ENCODE peak calls at places on chromosomes 7 and 10, in four cellular contexts. One of them, this sample, is unnamed.

GRCh38 chr7:42380411-42380810 is 143.4 kb upstream of the GLI3 start:
- DNase-seq in tibial nerve: no peak
- DNase-seq in upper lobe of right lung: no peak
- DNase-seq in psoas muscle: no peak
- DNase-seq in this sample: no peak

GRCh38 chr7:100983451-100984187 is 14.3 kb downstream of the MUC12 start:
- DNase-seq in tibial nerve: no peak
- DNase-seq in upper lobe of right lung: no peak
- DNase-seq in psoas muscle: no peak
- DNase-seq in this sample: no peak

GRCh38 chr10:43390791-43391190 is 18.2 kb downstream of the HNRNPF start:
- DNase-seq in psoas muscle: no peak
- DNase-seq in upper lobe of right lung: no peak
- DNase-seq in tibial nerve: no peak
- DNase-seq in this sample: no peak

GRCh38 chr10:98314577-98315284 is 46.7 kb upstream of the LOXL4 start:
- DNase-seq in tibial nerve: peak
- DNase-seq in upper lobe of right lung: no peak
- DNase-seq in psoas muscle: peak
- DNase-seq in this sample: no peak

GRCh38 chr7:40437936-40438634 is 303.3 kb downstream of the SUGCT start:
- DNase-seq in psoas muscle: no peak
- DNase-seq in tibial nerve: no peak
- DNase-seq in upper lobe of right lung: no peak
- DNase-seq in this sample: no peak

GRCh38 chr7:47586925-47587324 is 5.0 kb upstream of the TNS3 start:
- DNase-seq in tibial nerve: no peak
- DNase-seq in psoas muscle: no peak
- DNase-seq in upper lobe of right lung: no peak
- DNase-seq in this sample: no peak

GRCh38 chr7:131621652-131622051 is 65.2 kb upstream of the PODXL start:
- DNase-seq in upper lobe of right lung: no peak
- DNase-seq in psoas muscle: no peak
- DNase-seq in tibial nerve: no peak
- DNase-seq in this sample: no peak

GRCh38 chr7:139727151-139727705 is 50.6 kb downstream of the HIPK2 start:
- DNase-seq in psoas muscle: no peak
- DNase-seq in upper lobe of right lung: no peak
- DNase-seq in tibial nerve: no peak
- DNase-seq in this sample: no peak

GRCh38 chr10:117346574-117346973 is 28.7 kb downstream of the PDZD8 start:
- DNase-seq in upper lobe of right lung: no peak
- DNase-seq in tibial nerve: no peak
- DNase-seq in psoas muscle: no peak
- DNase-seq in this sample: no peak

GRCh38 chr10:58356756-58357155 is 21.9 kb downstream of the UBE2D1 start:
- DNase-seq in upper lobe of right lung: no peak
- DNase-seq in psoas muscle: no peak
- DNase-seq in tibial nerve: no peak
- DNase-seq in this sample: no peak

GRCh38 chr7:68176974-68177373 is 1180.3 kb downstream of the TYW1 start:
- DNase-seq in upper lobe of right lung: no peak
- DNase-seq in tibial nerve: peak
- DNase-seq in psoas muscle: no peak
- DNase-seq in this sample: peak

GRCh38 chr7:14457567-14458453 is 444.7 kb downstream of the DGKB start:
- DNase-seq in upper lobe of right lung: peak
- DNase-seq in psoas muscle: peak
- DNase-seq in tibial nerve: peak
- DNase-seq in this sample: peak

GRCh38 chr10:22340362-22341189 is 4.7 kb upstream of the SPAG6 start:
- DNase-seq in psoas muscle: peak
- DNase-seq in upper lobe of right lung: peak
- DNase-seq in tibial nerve: peak
- DNase-seq in this sample: peak

GRCh38 chr7:93175219-93175618 is 27.0 kb upstream of the SAMD9L start:
- DNase-seq in tibial nerve: no peak
- DNase-seq in psoas muscle: no peak
- DNase-seq in upper lobe of right lung: no peak
- DNase-seq in this sample: no peak

GRCh38 chr10:23338886-23339285 is 5.7 kb downstream of the C10orf67 start:
- DNase-seq in psoas muscle: no peak
- DNase-seq in upper lobe of right lung: no peak
- DNase-seq in tibial nerve: no peak
- DNase-seq in this sample: no peak

GRCh38 chr7:158885624-158886023 is 29.3 kb downstream of the DYNC2I1 start:
- DNase-seq in upper lobe of right lung: no peak
- DNase-seq in psoas muscle: no peak
- DNase-seq in tibial nerve: no peak
- DNase-seq in this sample: no peak

GRCh38 chr7:17301491-17302101 is 3.1 kb downstream of the AHR start:
- DNase-seq in tibial nerve: peak
- DNase-seq in upper lobe of right lung: no peak
- DNase-seq in psoas muscle: no peak
- DNase-seq in this sample: peak

GRCh38 chr7:66110861-66111260 is 3.8 kb upstream of the CRCP start:
- DNase-seq in psoas muscle: no peak
- DNase-seq in upper lobe of right lung: no peak
- DNase-seq in tibial nerve: no peak
- DNase-seq in this sample: no peak

GRCh38 chr10:14383266-14383665 is 52.5 kb upstream of the FRMD4A start:
- DNase-seq in psoas muscle: no peak
- DNase-seq in tibial nerve: no peak
- DNase-seq in upper lobe of right lung: no peak
- DNase-seq in this sample: no peak

GRCh38 chr10:122541541-122542002 is 19.0 kb upstream of the DMBT1 start:
- DNase-seq in psoas muscle: no peak
- DNase-seq in upper lobe of right lung: no peak
- DNase-seq in tibial nerve: no peak
- DNase-seq in this sample: no peak
- TF ChIP-seq CTCF in psoas muscle: no peak
- TF ChIP-seq CTCF in upper lobe of right lung: no peak
- TF ChIP-seq CTCF in tibial nerve: no peak
- TF ChIP-seq CTCF in this sample: no peak

GRCh38 chr10:4509405-4509804 is 316.6 kb upstream of the AKR1E2 start:
- DNase-seq in psoas muscle: no peak
- DNase-seq in upper lobe of right lung: no peak
- DNase-seq in tibial nerve: no peak
- DNase-seq in this sample: no peak

GRCh38 chr10:4511559-4511958 is 314.4 kb upstream of the AKR1E2 start:
- DNase-seq in upper lobe of right lung: no peak
- DNase-seq in psoas muscle: no peak
- DNase-seq in tibial nerve: no peak
- DNase-seq in this sample: no peak

GRCh38 chr10:4515711-4516110 is 310.3 kb upstream of the AKR1E2 start:
- DNase-seq in psoas muscle: no peak
- DNase-seq in upper lobe of right lung: no peak
- DNase-seq in tibial nerve: no peak
- DNase-seq in this sample: no peak

GRCh38 chr10:4514445-4515108 is 311.4 kb upstream of the AKR1E2 start:
- DNase-seq in tibial nerve: peak
- DNase-seq in upper lobe of right lung: peak
- DNase-seq in psoas muscle: peak
- DNase-seq in this sample: peak

DNA sequence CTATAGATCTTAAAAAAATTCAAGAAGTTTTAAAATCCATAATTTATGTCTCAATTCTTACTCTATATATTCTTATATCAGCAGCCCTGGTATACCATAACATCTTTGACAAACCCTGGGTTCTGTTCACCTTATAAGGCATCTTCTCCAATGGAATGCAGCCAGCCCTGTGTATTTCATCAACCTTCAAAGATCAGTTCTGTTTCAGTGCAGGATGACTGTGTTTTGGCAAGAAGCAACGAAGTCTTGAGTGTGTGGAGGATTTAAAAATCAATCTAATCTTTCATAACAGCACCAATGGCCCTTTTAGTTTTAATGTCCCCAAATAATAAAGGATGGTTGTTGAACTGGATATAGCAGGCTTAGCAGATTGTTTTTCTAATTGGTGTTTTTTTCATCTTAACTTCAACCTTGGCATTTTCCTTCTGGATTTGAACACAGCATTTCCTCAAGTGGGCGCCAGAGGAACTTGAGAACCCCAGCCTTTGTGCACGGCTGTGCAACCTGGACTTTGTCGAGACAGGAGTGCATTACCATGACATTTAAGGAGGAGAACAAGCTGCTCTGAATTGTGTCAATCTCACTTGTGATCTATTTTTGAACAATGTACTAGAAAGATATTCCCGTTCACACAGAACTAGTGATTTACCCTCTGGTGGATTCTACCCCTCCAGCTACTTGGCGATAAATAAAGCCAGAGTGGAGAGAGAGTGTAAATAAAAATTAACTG is 313.3 kb upstream of the AKR1E2 start:
- DNase-seq in upper lobe of right lung: no peak
- DNase-seq in tibial nerve: peak
- DNase-seq in psoas muscle: no peak
- DNase-seq in this sample: peak
- TF ChIP-seq CTCF in upper lobe of right lung: peak
- TF ChIP-seq CTCF in tibial nerve: peak
- TF ChIP-seq CTCF in psoas muscle: peak
- TF ChIP-seq CTCF in this sample: no peak

GRCh38 chr7:116257156-116257555 is 46.8 kb downstream of the TES start:
- DNase-seq in psoas muscle: no peak
- DNase-seq in upper lobe of right lung: no peak
- DNase-seq in tibial nerve: no peak
- DNase-seq in this sample: no peak

GRCh38 chr7:116259156-116259555 is 48.8 kb downstream of the TES start:
- DNase-seq in psoas muscle: no peak
- DNase-seq in upper lobe of right lung: no peak
- DNase-seq in tibial nerve: no peak
- DNase-seq in this sample: no peak

GRCh38 chr7:116261904-116262303 is 51.6 kb downstream of the TES start:
- DNase-seq in upper lobe of right lung: no peak
- DNase-seq in psoas muscle: no peak
- DNase-seq in tibial nerve: no peak
- DNase-seq in this sample: peak

GRCh38 chr7:116259821-116260440 is 49.6 kb downstream of the TES start:
- DNase-seq in upper lobe of right lung: no peak
- DNase-seq in tibial nerve: no peak
- DNase-seq in psoas muscle: no peak
- DNase-seq in this sample: no peak

DNA sequence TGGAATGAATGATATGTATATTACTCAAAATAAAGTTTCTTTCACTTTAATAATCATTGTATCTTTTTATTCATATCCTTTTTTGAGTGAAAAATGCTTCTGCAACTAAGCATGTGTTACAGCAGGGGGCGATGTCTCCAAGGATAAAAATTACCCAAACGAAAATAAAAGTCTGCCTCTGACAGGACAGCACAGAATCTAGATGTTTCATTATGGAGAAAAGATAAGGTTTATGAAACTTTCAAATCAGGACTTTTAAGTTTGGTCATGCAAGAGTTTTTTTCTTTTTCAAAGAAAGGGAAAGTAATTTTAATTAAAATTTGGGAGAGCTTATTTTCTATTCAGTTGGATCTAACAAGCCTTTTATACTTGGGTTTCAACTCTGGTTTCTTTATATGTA is 48.4 kb downstream of the TES start:
- DNase-seq in psoas muscle: no peak
- DNase-seq in upper lobe of right lung: no peak
- DNase-seq in tibial nerve: no peak
- DNase-seq in this sample: peak
- TF ChIP-seq CTCF in psoas muscle: peak
- TF ChIP-seq CTCF in upper lobe of right lung: peak
- TF ChIP-seq CTCF in tibial nerve: peak
- TF ChIP-seq CTCF in this sample: peak

DNA sequence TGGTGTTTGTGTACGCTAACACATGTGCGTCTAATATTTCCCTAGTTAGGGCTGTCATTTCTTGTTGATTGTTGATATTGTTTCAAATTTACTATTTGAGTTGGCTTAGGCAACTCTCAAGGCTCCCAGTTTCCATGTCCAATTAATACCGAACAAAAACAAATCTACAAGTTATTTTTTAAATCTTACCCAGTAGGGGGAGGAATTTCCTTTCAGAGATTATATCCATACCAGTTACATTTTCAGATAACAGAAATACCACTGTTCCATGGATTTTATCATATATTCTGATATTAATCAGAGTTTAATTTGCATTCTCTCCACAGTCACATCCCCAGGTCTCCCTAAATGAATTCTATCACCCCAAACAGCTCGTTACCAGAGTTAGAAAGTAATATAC is 7.2 kb upstream of the AKR1B10 start:
- DNase-seq in upper lobe of right lung: no peak
- DNase-seq in psoas muscle: no peak
- DNase-seq in tibial nerve: no peak
- DNase-seq in this sample: no peak
- TF ChIP-seq CTCF in upper lobe of right lung: no peak
- TF ChIP-seq CTCF in psoas muscle: peak
- TF ChIP-seq CTCF in tibial nerve: peak
- TF ChIP-seq CTCF in this sample: no peak

GRCh38 chr7:136870799-136871487 is 2.5 kb downstream of the CHRM2 start:
- DNase-seq in psoas muscle: peak
- DNase-seq in upper lobe of right lung: peak
- DNase-seq in tibial nerve: no peak
- DNase-seq in this sample: no peak

GRCh38 chr7:136877509-136877908 is 9.1 kb downstream of the CHRM2 start:
- DNase-seq in psoas muscle: no peak
- DNase-seq in tibial nerve: no peak
- DNase-seq in upper lobe of right lung: no peak
- DNase-seq in this sample: no peak

GRCh38 chr7:136877990-136878389 is 9.5 kb downstream of the CHRM2 start:
- DNase-seq in psoas muscle: no peak
- DNase-seq in upper lobe of right lung: no peak
- DNase-seq in tibial nerve: no peak
- DNase-seq in this sample: no peak

GRCh38 chr7:136869991-136870798 is 1.7 kb downstream of the CHRM2 start:
- DNase-seq in psoas muscle: peak
- DNase-seq in tibial nerve: no peak
- DNase-seq in upper lobe of right lung: peak
- DNase-seq in this sample: no peak

DNA sequence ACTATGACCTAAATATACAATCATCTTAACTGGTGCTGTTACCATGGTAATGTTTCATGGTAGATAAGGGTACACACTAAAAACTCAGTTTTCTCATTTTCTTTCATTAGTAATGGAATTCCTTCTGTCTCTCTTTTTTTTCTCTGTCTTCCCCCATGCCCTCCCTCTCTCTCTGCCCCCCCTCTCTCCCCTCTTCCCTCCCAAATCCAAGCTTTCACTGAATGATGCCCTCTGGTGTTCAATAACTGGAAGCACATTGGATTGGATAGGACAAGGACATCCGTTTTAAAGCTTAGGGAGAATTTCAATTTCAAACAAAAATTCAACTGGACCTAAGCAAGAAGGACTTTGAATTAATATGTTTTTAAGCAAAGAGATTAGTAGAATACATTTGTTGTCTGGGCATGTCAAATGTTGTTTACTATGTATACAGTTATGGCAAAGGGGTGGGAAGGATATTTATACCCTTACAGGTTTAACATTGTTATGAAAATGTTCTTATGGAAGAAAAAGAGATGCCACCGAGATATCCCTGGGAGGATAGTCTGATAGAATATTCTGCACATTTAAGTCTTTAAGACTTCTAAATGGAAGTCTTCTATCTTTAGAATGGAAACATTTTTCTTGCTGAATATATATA is 6.1 kb downstream of the CHRM2 start:
- DNase-seq in tibial nerve: no peak
- DNase-seq in psoas muscle: no peak
- DNase-seq in upper lobe of right lung: no peak
- DNase-seq in this sample: no peak
- TF ChIP-seq CTCF in tibial nerve: no peak
- TF ChIP-seq CTCF in psoas muscle: no peak
- TF ChIP-seq CTCF in upper lobe of right lung: peak
- TF ChIP-seq CTCF in this sample: peak